ENCODE peak calls at places on chromosomes 13 and 19, in ten cellular contexts. P is omental fat pad; S is activated CD4-positive, alpha-beta T cell treated with anti-CD3 and anti-CD28 coated beads, Interleukin-2, amount 50 U/mL, for 24 hours; L is stimulated activated CD4-positive, alpha-beta T cell treated with anti-CD3 and anti-CD28 coated beads, Interleukin-4, amount 100 ng/mL, for 1 hour; F is fibroblast of the conjunctiva; K is aorta; B is KBM-7; J is ELR; Y is tibial artery; Q is HuH-7.5. C is an unnamed sample.

GRCh38 chr19:13026478-13026999 is 31.3 kb downstream of the NFIX start:
- DNase-seq in P (no peak), S (no peak), L (no peak), F (no peak), K (no peak), B (peak; percentile 26), J (peak; percentile 58), Y (peak; percentile 71), Q (peak; percentile 82), C (no peak)

GRCh38 chr19:37537391-37537947 is 30.7 kb downstream of the ZNF793 start:
- DNase-seq in P (no peak), S (no peak), L (no peak), F (no peak), K (no peak), B (peak; percentile 9), J (no peak), Y (no peak), Q (no peak), C (no peak)

GRCh38 chr19:11243798-11244169 is 4.4 kb downstream of the ANGPTL8 start:
- DNase-seq in P (no peak), S (no peak), L (no peak), F (no peak), K (no peak), B (no peak), J (no peak), Y (no peak), Q (no peak), C (no peak)

GRCh38 chr13:45310341-45311138 is 30.4 kb downstream of the TPT1 start:
- DNase-seq in P (no peak), S (no peak), L (no peak), F (no peak), K (no peak), B (no peak), J (no peak), Y (no peak), Q (no peak), C (no peak)

GRCh38 chr19:51064534-51065220 is at the start of gene KLK13:
- DNase-seq in P (peak; percentile 28), S (no peak), L (no peak), F (no peak), K (no peak), B (no peak), J (no peak), Y (no peak), Q (no peak), C (peak; percentile 16)

GRCh38 chr19:2691951-2692350 is 10.5 kb downstream of the GNG7 start:
- DNase-seq in P (no peak), S (no peak), L (no peak), F (no peak), K (no peak), B (no peak), J (no peak), Y (no peak), Q (no peak), C (no peak)

GRCh38 chr19:56639217-56639616 is 3.7 kb upstream of the SMIM17 start:
- DNase-seq in P (no peak), S (no peak), L (no peak), F (no peak), K (peak; percentile 28), B (peak; percentile 23), J (peak; percentile 29), Y (no peak), Q (no peak), C (no peak)

GRCh38 chr13:36630181-36630806 is 43.5 kb upstream of the SERTM1 start:
- DNase-seq in P (no peak), S (no peak), L (no peak), F (no peak), K (no peak), B (no peak), J (no peak), Y (no peak), Q (no peak), C (no peak)

GRCh38 chr13:40680659-40681323 is 14.3 kb upstream of the FOXO1 start:
- DNase-seq in P (no peak), S (no peak), L (no peak), F (no peak), K (no peak), B (no peak), J (no peak), Y (no peak), Q (no peak), C (no peak)

GRCh38 chr13:106104281-106104901 is 431.1 kb downstream of the EFNB2 start:
- DNase-seq in P (no peak), S (no peak), L (no peak), F (peak; percentile 51), K (no peak), B (no peak), J (peak; percentile 93), Y (no peak), Q (no peak), C (no peak)

GRCh38 chr13:42153371-42153770 is 104.9 kb downstream of the DGKH start:
- DNase-seq in P (no peak), S (no peak), L (no peak), F (no peak), K (no peak), B (no peak), J (no peak), Y (no peak), Q (no peak), C (no peak)

GRCh38 chr19:19067276-19068072 is 3.7 kb downstream of the SLC25A42 start:
- DNase-seq in P (no peak), S (no peak), L (no peak), F (peak; percentile 32), K (no peak), B (no peak), J (no peak), Y (no peak), Q (no peak), C (no peak)

GRCh38 chr13:46496086-46496485 is 56.9 kb upstream of the LRCH1 start:
- DNase-seq in P (no peak), S (no peak), L (no peak), F (no peak), K (no peak), B (no peak), J (no peak), Y (no peak), Q (no peak), C (no peak)

GRCh38 chr19:32418155-32418554 is 12.6 kb downstream of the DPY19L3 start:
- DNase-seq in P (no peak), S (no peak), L (no peak), F (no peak), K (no peak), B (no peak), J (no peak), Y (no peak), Q (no peak), C (no peak)

GRCh38 chr19:36916991-36917390 is 859 bp downstream of the ZNF568 start:
- DNase-seq in P (no peak), S (no peak), L (no peak), F (peak; percentile 27), K (no peak), B (no peak), J (peak; percentile 43), Y (no peak), Q (no peak), C (no peak)

GRCh38 chr19:2540251-2540645 is 64.3 kb downstream of the GADD45B start:
- DNase-seq in P (no peak), S (no peak), L (no peak), F (no peak), K (no peak), B (no peak), J (no peak), Y (no peak), Q (no peak), C (no peak)

GRCh38 chr19:42433503-42434260 is 6.5 kb upstream of the LIPE start:
- DNase-seq in P (no peak), S (no peak), L (peak; percentile 66), F (peak; percentile 65), K (peak; percentile 91), B (peak; percentile 64), J (peak; percentile 71), Y (no peak), Q (peak; percentile 65), C (peak; percentile 52)

GRCh38 chr19:37977391-37977790 is 70.4 kb downstream of the SIPA1L3 start:
- DNase-seq in P (no peak), S (no peak), L (no peak), F (no peak), K (peak; percentile 44), B (no peak), J (no peak), Y (peak; percentile 28), Q (no peak), C (no peak)

GRCh38 chr13:102800145-102801041 is 1.5 kb downstream of the BIVM start:
- DNase-seq in P (peak; percentile 54), S (peak; percentile 70), L (peak; percentile 86), F (peak; percentile 51), K (peak; percentile 94), B (peak; percentile 91), J (peak; percentile 85), Y (peak; percentile 88), Q (peak; percentile 71), C (peak; percentile 84)

GRCh38 chr13:37656247-37656940 is 57.8 kb upstream of the POSTN start:
- DNase-seq in P (no peak), S (no peak), L (no peak), F (peak; percentile 83), K (no peak), B (no peak), J (peak; percentile 98), Y (no peak), Q (no peak), C (no peak)

GRCh38 chr19:35716735-35716984 is 1.1 kb upstream of the KMT2B start:
- DNase-seq in P (no peak), S (no peak), L (no peak), F (no peak), K (no peak), B (peak; percentile 89), J (no peak), Y (peak; percentile 82), Q (no peak), C (no peak)

GRCh38 chr13:73945871-73946270 is 188.3 kb downstream of the KLF12 start:
- DNase-seq in P (no peak), S (no peak), L (no peak), F (no peak), K (peak; percentile 77), B (no peak), J (no peak), Y (peak; percentile 77), Q (no peak), C (no peak)

GRCh38 chr13:112074139-112074710 is 7.3 kb downstream of the SOX1 start:
- DNase-seq in P (no peak), S (no peak), L (no peak), F (no peak), K (no peak), B (no peak), J (no peak), Y (peak; percentile 44), Q (no peak), C (no peak)

GRCh38 chr13:33250594-33250993 is 35.0 kb downstream of the STARD13 start:
- DNase-seq in P (no peak), S (no peak), L (no peak), F (no peak), K (no peak), B (no peak), J (no peak), Y (no peak), Q (no peak), C (no peak)

GRCh38 chr19:49489601-49490167 is 2.3 kb downstream of the RPL13A start:
- DNase-seq in P (no peak), S (no peak), L (peak; percentile 38), F (no peak), K (no peak), B (no peak), J (no peak), Y (no peak), Q (no peak), C (no peak)

GRCh38 chr19:18762125-18763023 is 28.7 kb downstream of the COMP start:
- DNase-seq in P (no peak), S (no peak), L (no peak), F (peak; percentile 20), K (no peak), B (no peak), J (no peak), Y (peak; percentile 80), Q (no peak), C (no peak)

GRCh38 chr19:39218230-39219007 is 14.4 kb upstream of the SYCN start:
- DNase-seq in P (no peak), S (no peak), L (no peak), F (no peak), K (no peak), B (no peak), J (no peak), Y (no peak), Q (no peak), C (no peak)

GRCh38 chr13:43363156-43363918 is 340.0 kb downstream of the DNAJC15 start:
- DNase-seq in P (no peak), S (no peak), L (no peak), F (peak; percentile 63), K (no peak), B (no peak), J (no peak), Y (no peak), Q (no peak), C (no peak)

C was measured in progenitor cell of endocrine pancreas.